ENCODE peak calls at places on chromosomes 1 and 21, in ten cellular contexts. G, F, I, Q, V, R, W, B, S and H are unnamed samples.

GRCh38 chr1:10615932-10616671 is 141.4 kb downstream of the PEX14 start:
- DNase-seq in I (no peak), G (peak), B (no peak), Q (no peak), S (no peak), R (no peak), W (no peak), V (no peak), F (no peak), H (peak)

GRCh38 chr1:175889848-175890247 is 146.5 kb upstream of the TNR start:
- DNase-seq in F (no peak), Q (no peak), I (no peak), R (no peak), V (no peak), W (no peak), S (no peak), B (no peak), G (no peak), H (no peak)

GRCh38 chr1:233443040-233443439 is 115.5 kb downstream of the MAP3K21 start:
- DNase-seq in R (no peak), I (no peak), V (no peak), S (no peak), W (no peak), G (no peak), B (no peak), F (no peak), Q (no peak), H (no peak)

GRCh38 chr1:212457740-212458338 is 25.1 kb downstream of the NENF start:
- DNase-seq in I (peak), V (peak), B (no peak), Q (peak), S (no peak), R (peak), G (no peak), F (peak), W (no peak), H (no peak)

GRCh38 chr1:9161963-9162362 is 33.1 kb upstream of the GPR157 start:
- DNase-seq in G (no peak), B (no peak), S (no peak), V (no peak), R (peak), I (no peak), W (peak), F (no peak), Q (no peak), H (no peak)

GRCh38 chr1:81030441-81030840 is 770.3 kb upstream of the ADGRL2 start:
- DNase-seq in S (no peak), R (no peak), W (no peak), V (no peak), B (no peak), F (no peak), I (no peak), G (no peak), Q (no peak), H (no peak)

GRCh38 chr1:162993866-162994265 is 75.3 kb upstream of the RGS4 start:
- DNase-seq in Q (no peak), F (no peak), S (no peak), R (no peak), G (no peak), I (no peak), W (no peak), V (no peak), B (no peak), H (no peak)

GRCh38 chr1:21297975-21298374 is 7.7 kb upstream of the ECE1 start:
- DNase-seq in W (no peak), G (peak), B (no peak), F (no peak), Q (no peak), V (peak), S (no peak), R (no peak), I (no peak), H (peak)

GRCh38 chr1:178548108-178548507 is 35.2 kb downstream of the TEX35 start:
- DNase-seq in Q (no peak), S (no peak), V (no peak), R (no peak), W (no peak), G (peak), F (no peak), I (no peak), B (no peak), H (no peak)

GRCh38 chr1:193183019-193183643 is 3.3 kb downstream of the B3GALT2 start:
- DNase-seq in W (no peak), S (no peak), I (peak), B (no peak), Q (no peak), V (no peak), G (no peak), R (no peak), F (peak), H (no peak)

GRCh38 chr21:39630191-39630591 is 17.5 kb downstream of the B3GALT5 start:
- DNase-seq in F (no peak), W (no peak), V (no peak), G (no peak), R (no peak), S (no peak), I (no peak), Q (no peak), B (peak), H (no peak)

GRCh38 chr1:16224472-16224871 is 12.0 kb upstream of the ARHGEF19 start:
- DNase-seq in W (no peak), S (no peak), Q (no peak), R (no peak), I (no peak), B (no peak), V (no peak), F (no peak), G (no peak), H (no peak)

GRCh38 chr21:41874611-41875010 is 4.5 kb downstream of the PRDM15 start:
- DNase-seq in F (no peak), W (no peak), B (no peak), Q (no peak), I (no peak), R (no peak), V (no peak), G (no peak), S (no peak), H (no peak)

GRCh38 chr21:35505067-35505466 is 456.0 kb upstream of the RUNX1 start:
- DNase-seq in Q (no peak), G (no peak), F (no peak), B (no peak), R (no peak), V (no peak), S (no peak), I (no peak), W (peak), H (no peak)

GRCh38 chr1:100034465-100034864 is 64.7 kb downstream of the SLC35A3 start:
- DNase-seq in S (no peak), V (no peak), I (peak), W (no peak), Q (no peak), B (no peak), G (no peak), F (no peak), R (no peak), H (no peak)
- TF ChIP-seq EP300 in S (no peak), V (no peak), I (no peak), W (no peak), Q (no peak), B (no peak), G (no peak), F (no peak), R (no peak), H (no peak)

DNA sequence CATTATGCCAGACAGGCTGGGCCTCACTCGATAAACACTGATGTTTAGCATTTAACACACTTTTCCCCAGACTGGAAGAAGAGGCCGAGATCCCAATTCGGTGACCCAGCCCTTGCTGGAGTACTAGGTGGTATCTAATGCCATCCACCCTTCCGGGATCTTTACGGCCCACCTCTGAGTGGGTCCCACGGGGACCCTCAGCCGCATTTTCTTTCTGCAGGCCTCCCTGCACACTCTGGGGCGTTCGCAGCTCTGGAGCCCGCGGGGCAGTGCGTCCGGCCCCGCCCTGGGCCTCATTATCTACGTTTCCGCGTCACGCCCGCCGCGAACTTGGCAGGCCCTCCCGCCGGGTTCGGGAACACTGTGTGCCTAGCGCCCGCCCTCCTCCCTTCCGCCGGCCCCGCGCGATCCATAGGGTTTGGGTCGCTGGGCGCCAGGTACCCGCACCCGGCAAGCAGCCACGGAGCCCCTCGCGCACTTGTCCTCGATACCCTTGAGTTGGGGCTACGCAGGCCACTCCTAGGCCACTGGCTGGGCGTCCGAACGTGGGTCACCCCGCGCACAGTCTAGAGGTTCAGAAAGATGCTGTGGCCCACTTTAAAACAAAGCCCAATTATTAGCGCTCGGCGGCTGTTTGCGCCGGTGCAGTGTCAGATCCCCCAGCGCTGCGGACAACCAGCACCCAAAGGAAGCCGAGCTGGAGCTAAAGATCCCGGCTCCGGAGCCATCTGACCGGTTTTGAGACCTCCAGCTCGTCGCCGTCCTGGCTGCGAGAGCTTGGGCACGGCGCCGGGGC is 942 bp upstream of the EVA1C start:
- DNase-seq in Q (peak), W (peak), G (peak), F (peak), S (no peak), I (peak), R (peak), V (peak), B (peak), H (peak)
- TF ChIP-seq POLR2AphosphoS5 in Q (no peak), W (peak), G (peak), F (no peak), S (no peak), I (peak), R (peak), V (peak), B (peak), H (peak)

GRCh38 chr1:84732520-84732919 is 42.3 kb upstream of the SSX2IP start:
- DNase-seq in I (no peak), V (no peak), B (no peak), Q (no peak), G (no peak), S (no peak), F (no peak), W (no peak), R (no peak), H (no peak)
- TF ChIP-seq EP300 in I (no peak), V (no peak), B (no peak), Q (no peak), G (no peak), S (no peak), F (no peak), W (no peak), R (no peak), H (no peak)

DNA sequence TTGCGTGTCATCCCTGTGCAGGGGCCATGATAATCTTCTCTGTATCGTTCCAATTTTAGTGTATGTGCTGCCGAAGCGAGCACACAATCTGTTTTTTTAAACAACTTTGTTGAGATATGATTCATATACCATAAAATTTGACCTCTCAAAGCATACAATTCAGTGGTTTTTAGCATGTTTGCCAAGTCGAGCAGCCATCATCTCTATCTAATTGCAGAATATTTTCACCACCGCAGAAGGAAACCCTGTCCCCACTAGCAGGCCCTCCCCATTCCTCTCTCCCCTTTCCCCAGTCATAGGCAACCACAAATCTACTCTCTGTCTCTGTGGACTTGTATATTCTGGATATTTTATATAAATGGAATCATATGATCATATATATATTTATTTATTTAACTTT is 78.7 kb upstream of the TINAGL1 start:
- DNase-seq in V (no peak), G (no peak), B (no peak), S (no peak), I (no peak), F (no peak), W (no peak), Q (no peak), R (no peak), H (no peak)
- TF ChIP-seq POLR2AphosphoS5 in V (no peak), G (no peak), B (no peak), S (no peak), I (no peak), F (no peak), W (no peak), Q (no peak), R (no peak), H (no peak)

GRCh38 chr1:54967372-54967771 is 13.1 kb upstream of the TMEM61 start:
- DNase-seq in Q (no peak), I (no peak), R (no peak), B (no peak), S (no peak), G (no peak), W (no peak), V (no peak), F (no peak), H (no peak)
- TF ChIP-seq EP300 in Q (no peak), I (no peak), R (no peak), B (no peak), S (no peak), G (no peak), W (no peak), V (no peak), F (no peak), H (no peak)